ENCODE peak calls at places on chromosome 12, in four cellular contexts. X, U, Z and B are unnamed samples.

GRCh38 chr12:51047655-51048540 is at the start of gene LETMD1:
- DNase-seq in X (peak; percentile 90), U (peak; percentile 97), Z (peak; percentile 85), B (peak; percentile 98)

GRCh38 chr12:46938071-46938678 is 112.4 kb upstream of the SLC38A4 start:
- DNase-seq in X (no peak), U (peak; percentile 76), Z (no peak), B (no peak)

GRCh38 chr12:23025372-23026021 is 400.5 kb downstream of the ETNK1 start:
- DNase-seq in X (no peak), U (no peak), Z (no peak), B (peak; percentile 89)

GRCh38 chr12:44812062-44812461 is 64.1 kb downstream of the NELL2 start:
- DNase-seq in X (no peak), U (peak; percentile 3), Z (no peak), B (no peak)

GRCh38 chr12:92505373-92506340 is 197.1 kb upstream of the PLEKHG7 start:
- DNase-seq in X (no peak), U (no peak), Z (no peak), B (no peak)

GRCh38 chr12:29545102-29545467 is 47.6 kb upstream of the OVCH1 start:
- DNase-seq in X (no peak), U (no peak), Z (no peak), B (no peak)

GRCh38 chr12:65998536-65999530 is 131.7 kb downstream of the LLPH start:
- DNase-seq in X (no peak), U (no peak), Z (no peak), B (no peak)

GRCh38 chr12:43776498-43776897 is 17.7 kb downstream of the IRAK4 start:
- DNase-seq in X (peak; percentile 11), U (peak; percentile 21), Z (peak; percentile 4), B (no peak)

GRCh38 chr12:109999983-110000505 is 814 bp downstream of the ANKRD13A start:
- DNase-seq in X (no peak), U (peak; percentile 18), Z (no peak), B (peak; percentile 30)

GRCh38 chr12:90280033-90280432 is 571.4 kb upstream of the ATP2B1 start:
- DNase-seq in X (no peak), U (peak; percentile 66), Z (no peak), B (no peak)

GRCh38 chr12:72612171-72612570 is 340.0 kb downstream of the TRHDE start:
- DNase-seq in X (no peak), U (no peak), Z (no peak), B (no peak)

GRCh38 chr12:2547273-2548044 is 247.3 kb upstream of the FKBP4 start:
- DNase-seq in X (no peak), U (no peak), Z (no peak), B (no peak)

GRCh38 chr12:46677749-46678148 is 148.0 kb downstream of the SLC38A4 start:
- DNase-seq in X (no peak), U (peak; percentile 63), Z (no peak), B (no peak)

GRCh38 chr12:108457006-108457733 is 57.9 kb upstream of the FICD start:
- DNase-seq in X (peak; percentile 57), U (peak; percentile 42), Z (peak; percentile 30), B (peak; percentile 85)